ENCODE peak calls at places on chromosomes 3 and 15, in five cellular contexts. Y is PC-9, U is tibial artery, A is dorsolateral prefrontal cortex, O is IMR-90. S is an unnamed sample.

GRCh38 chr15:100671858-100672543 is 69.6 kb downstream of the ASB7 start:
- DNase-seq in Y (no peak), U (peak), A (no peak), O (peak), S (no peak)

GRCh38 chr15:40323953-40324937 is 753 bp downstream of the INAFM2 start:
- DNase-seq in Y (no peak), U (peak), A (no peak), O (no peak), S (no peak)

GRCh38 chr3:2849092-2849491 is 261.1 kb downstream of the IL5RA start:
- DNase-seq in Y (no peak), U (no peak), A (no peak), O (no peak), S (no peak)

GRCh38 chr3:30347679-30348216 is 258.7 kb upstream of the TGFBR2 start:
- DNase-seq in Y (peak), U (no peak), A (no peak), O (peak), S (peak)

GRCh38 chr3:30161370-30161769 is 445.0 kb upstream of the TGFBR2 start:
- DNase-seq in Y (no peak), U (no peak), A (no peak), O (peak), S (no peak)

GRCh38 chr3:178439504-178439903 is 96.7 kb upstream of the KCNMB2 start:
- DNase-seq in Y (peak), U (no peak), A (no peak), O (peak), S (peak)

GRCh38 chr15:68027388-68027787 is 26.7 kb upstream of the PIAS1 start:
- DNase-seq in Y (no peak), U (no peak), A (no peak), O (no peak), S (no peak)

GRCh38 chr3:50550079-50550736 is 17.3 kb downstream of the C3orf18 start:
- DNase-seq in Y (no peak), U (no peak), A (peak), O (peak), S (no peak)

GRCh38 chr15:48855501-48856440 is 22.2 kb upstream of the EID1 start:
- DNase-seq in Y (no peak), U (no peak), A (no peak), O (peak), S (peak)

GRCh38 chr3:109545746-109546145 is 208.4 kb upstream of the DPPA4 start:
- DNase-seq in Y (no peak), U (no peak), A (no peak), O (no peak), S (no peak)

GRCh38 chr3:38247366-38248035 is 18.1 kb upstream of the SLC22A13 start:
- DNase-seq in Y (peak), U (no peak), A (no peak), O (peak), S (peak)

GRCh38 chr15:72902245-72902928 is 118.8 kb upstream of the ADPGK start:
- DNase-seq in Y (no peak), U (peak), A (peak), O (peak), S (no peak)

GRCh38 chr3:101825904-101826445 is 23.3 kb upstream of the NFKBIZ start:
- DNase-seq in Y (no peak), U (no peak), A (no peak), O (peak), S (no peak)

GRCh38 chr3:12663311-12663935 is 494 bp downstream of the RAF1 start:
- DNase-seq in Y (no peak), U (peak), A (peak), O (no peak), S (no peak)

GRCh38 chr3:104907507-104907906 is 459.2 kb upstream of the ALCAM start:
- DNase-seq in Y (no peak), U (no peak), A (no peak), O (peak), S (peak)

GRCh38 chr3:28467414-28467813 is 118.8 kb upstream of the AZI2 start:
- DNase-seq in Y (no peak), U (no peak), A (no peak), O (no peak), S (no peak)

GRCh38 chr3:104598848-104599501 is 767.7 kb upstream of the ALCAM start:
- DNase-seq in Y (no peak), U (no peak), A (no peak), O (no peak), S (no peak)

GRCh38 chr3:13574798-13575451 is 26.0 kb downstream of the FBLN2 start:
- DNase-seq in Y (no peak), U (peak), A (no peak), O (peak), S (no peak)

GRCh38 chr15:80591471-80591870 is 103.6 kb upstream of the ABHD17C start:
- DNase-seq in Y (no peak), U (peak), A (no peak), O (no peak), S (no peak)

GRCh38 chr15:68062214-68062613 is 8.1 kb downstream of the PIAS1 start:
- DNase-seq in Y (no peak), U (no peak), A (no peak), O (no peak), S (no peak)

GRCh38 chr15:42605281-42605744 is 29.9 kb downstream of the STARD9 start:
- DNase-seq in Y (no peak), U (no peak), A (no peak), O (peak), S (no peak)

GRCh38 chr3:134877788-134878187 is 82.7 kb downstream of the EPHB1 start:
- DNase-seq in Y (no peak), U (no peak), A (no peak), O (no peak), S (no peak)
- TF ChIP-seq CTCF in Y (no peak), U (no peak), A (no peak), O (no peak), S (no peak)

DNA sequence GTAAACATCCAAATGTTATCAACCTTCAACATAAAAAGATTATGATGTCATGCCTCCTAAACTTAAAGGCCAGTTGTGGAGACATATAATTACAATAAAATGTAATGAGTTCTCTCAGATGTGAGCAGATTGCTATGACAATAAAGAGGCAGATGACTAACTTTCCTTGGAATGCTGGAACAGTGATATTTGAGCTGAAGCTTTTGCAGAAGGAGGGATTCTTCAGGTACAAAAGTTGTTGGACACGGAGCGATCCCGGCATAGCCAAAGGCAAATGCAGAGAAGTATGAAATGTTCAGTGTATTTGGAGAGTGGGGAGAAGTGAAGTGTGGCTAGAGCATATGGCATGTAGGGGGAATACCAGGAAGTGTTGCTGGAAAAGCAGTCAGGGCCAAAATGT is 520.1 kb downstream of the FGF12 start:
- DNase-seq in Y (no peak), U (no peak), A (no peak), O (no peak), S (no peak)
- H3K4me3 ChIP-seq in Y (no peak), U (no peak), A (no peak), O (no peak), S (no peak)

DNA sequence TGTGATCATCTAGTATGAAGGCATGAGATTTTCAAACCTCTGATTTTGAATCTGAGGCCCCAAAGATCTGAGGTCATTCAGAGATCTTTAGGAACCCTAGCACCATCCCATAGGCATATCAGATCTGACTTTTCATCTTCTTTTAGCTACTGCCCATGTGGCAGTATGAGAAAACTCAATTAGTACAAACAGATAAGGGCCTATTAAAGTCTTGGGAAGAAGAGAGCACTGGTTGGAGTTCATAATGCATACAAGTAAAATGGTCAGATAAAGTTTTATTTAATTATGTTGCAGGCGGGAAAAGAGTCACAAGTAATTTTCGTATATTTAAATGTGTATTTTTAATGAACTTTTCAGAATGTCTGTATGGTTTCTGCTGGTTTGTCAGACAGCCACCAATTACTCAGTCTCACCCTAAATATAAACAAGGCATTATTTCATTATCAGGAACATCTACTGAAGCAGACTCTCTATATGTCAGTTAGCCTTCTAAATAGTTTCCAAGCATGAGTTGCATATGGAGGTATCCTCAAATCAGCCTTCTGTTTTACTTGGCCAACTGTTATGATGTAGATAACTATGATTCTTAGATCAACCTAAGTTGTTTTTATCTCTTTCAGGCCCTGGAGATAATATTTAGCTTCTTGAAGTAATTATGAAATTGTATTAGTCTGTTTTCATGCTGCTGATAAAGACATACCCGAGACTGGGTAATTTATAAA is 340.3 kb upstream of the TBC1D5 start:
- DNase-seq in Y (no peak), U (no peak), A (no peak), O (no peak), S (no peak)
- TF ChIP-seq CTCF in Y (no peak), U (no peak), A (no peak), O (no peak), S (no peak)

DNA sequence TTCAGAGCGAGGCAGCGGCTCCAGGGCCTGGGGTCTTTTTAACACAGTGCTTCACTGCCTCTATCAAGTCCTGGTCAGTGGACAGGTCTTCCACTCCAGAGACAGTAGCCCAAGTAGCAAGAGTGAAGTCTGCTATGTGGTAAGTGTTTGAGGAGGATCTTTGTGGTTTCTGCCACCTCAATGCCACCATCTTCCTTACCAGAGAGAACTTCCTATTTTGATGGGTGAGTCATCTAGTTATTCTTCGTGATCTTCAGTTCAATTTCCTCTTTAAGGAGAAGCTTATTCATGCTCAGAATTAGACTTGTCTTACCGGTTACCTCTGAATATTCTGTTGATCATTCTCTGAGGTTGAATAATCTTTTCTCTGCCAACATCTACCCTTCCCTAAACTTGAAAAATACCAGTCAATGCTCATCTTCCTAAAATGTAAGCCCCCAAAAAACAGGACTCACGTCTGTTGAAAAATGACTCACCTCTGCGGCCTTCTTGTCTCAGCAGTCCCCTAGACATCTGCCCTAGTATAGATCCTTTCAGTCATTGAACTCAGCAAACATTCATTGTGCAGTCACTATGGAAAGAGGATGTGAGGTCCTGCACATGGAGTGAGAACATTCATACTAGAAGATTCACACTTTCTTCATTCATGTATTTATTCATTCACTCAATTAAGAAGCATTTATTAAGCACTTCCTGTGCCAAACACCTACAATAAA is 32.2 kb upstream of the BCL6 start:
- DNase-seq in Y (peak), U (no peak), A (no peak), O (peak), S (no peak)
- H3K4me3 ChIP-seq in Y (peak), U (no peak), A (no peak), O (no peak), S (no peak)

DNA sequence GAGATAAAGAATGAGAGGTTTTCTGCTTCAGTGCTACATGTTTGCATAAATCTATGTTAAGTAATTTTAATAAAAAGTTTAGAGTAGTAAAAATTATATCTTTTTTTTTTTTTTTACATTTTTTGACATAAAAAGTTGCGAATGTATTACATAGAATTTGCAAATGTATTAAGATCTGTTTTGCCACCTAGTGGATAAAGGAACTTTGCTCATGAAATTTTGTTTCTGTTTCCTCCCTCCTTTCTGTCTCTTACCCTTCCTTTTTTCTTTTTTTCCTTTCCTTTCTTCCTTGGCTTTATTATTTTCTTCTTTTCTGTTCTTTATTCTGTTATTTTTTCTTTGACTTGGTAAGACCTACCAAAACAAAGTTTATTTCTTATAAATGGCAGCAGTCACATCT is 58.5 kb upstream of the UTS2B start:
- DNase-seq in Y (no peak), U (no peak), A (no peak), O (no peak), S (no peak)
- TF ChIP-seq CTCF in Y (peak), U (no peak), A (no peak), O (peak), S (no peak)

DNA sequence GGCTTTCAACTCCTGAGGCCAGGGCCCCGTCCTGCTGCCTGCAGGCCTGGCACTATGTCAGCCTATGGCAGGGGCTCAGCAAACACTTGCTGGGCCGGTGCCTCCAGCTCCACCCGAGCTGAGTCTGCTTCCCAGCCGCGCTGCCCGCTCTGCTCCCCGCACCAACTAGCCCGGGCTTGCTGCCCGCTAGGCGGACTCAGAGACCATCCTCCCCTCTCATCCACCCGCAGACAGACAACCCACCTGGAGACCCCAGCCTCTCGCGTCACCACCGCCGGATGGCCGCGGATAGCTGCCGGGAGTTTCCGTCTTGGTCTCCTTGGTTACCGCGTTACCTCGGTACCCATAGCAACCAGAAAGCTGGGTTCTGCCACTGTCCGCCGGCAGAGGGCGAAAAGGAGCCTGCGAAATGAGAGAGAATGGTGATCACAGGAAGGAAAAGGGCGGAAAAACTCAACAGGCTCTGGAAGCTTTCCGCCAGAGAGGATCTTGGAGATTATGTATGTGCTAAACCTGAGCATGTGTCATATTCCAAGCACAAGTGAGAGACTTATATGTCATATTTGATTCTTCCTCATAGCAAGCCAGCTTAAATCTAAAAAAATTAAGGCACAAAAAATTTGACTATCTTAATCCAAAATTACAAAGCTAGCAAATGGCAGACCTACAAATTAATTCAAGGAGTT is at the start of gene ZBBX:
- DNase-seq in Y (peak), U (peak), A (peak), O (peak), S (no peak)
- H3K4me3 ChIP-seq in Y (no peak), U (peak), A (peak), O (peak), S (peak)

GRCh38 chr3:173993299-173993698 is 595.8 kb downstream of the NLGN1 start:
- DNase-seq in Y (no peak), U (no peak), A (no peak), O (peak), S (no peak)
- TF ChIP-seq CTCF in Y (peak), U (no peak), A (peak), O (peak), S (peak)

GRCh38 chr3:66473181-66473580 is 27.6 kb downstream of the LRIG1 start:
- DNase-seq in Y (no peak), U (no peak), A (no peak), O (peak), S (no peak)
- H3K4me3 ChIP-seq in Y (no peak), U (peak), A (no peak), O (no peak), S (no peak)

GRCh38 chr3:99114565-99115291 is 213.2 kb upstream of the DCBLD2 start:
- DNase-seq in Y (no peak), U (no peak), A (no peak), O (peak), S (no peak)
- TF ChIP-seq CTCF in Y (peak), U (no peak), A (no peak), O (peak), S (peak)

DNA sequence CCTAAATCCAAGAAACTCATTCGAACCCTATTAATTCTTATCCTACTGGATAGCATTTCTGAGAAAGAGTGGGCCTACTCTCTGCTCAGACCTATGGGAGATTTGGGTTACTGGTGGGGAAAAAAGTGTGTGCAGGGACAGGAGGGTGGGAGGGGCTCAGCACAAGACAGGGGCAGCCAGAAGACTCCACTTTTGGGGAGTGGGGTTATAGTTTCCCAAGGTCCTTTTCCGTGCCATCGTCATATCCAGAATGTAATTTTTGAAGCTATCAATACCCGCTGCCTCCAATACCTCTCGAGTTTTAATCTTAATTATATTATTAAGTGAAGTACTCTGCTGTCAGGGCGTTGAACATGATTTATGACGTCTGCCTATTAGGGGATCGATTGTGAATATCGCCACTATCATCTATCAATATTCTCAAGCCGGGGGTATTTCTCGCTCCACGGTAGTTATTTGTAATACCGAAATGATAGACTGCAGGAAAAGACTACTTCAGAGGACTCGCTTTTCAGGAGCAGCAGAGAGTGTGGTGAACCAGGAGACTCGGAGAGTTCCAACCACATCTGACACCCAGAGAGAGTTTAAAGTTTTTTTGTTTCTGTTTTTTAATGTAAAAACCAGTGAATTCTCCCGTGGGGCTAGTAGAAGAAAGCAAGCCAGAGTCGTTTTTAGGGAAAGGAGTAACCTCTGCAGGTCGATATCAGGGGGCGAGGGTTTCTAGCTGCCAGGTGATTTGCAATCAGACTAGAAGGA is 20.6 kb downstream of the NR2F2 start:
- DNase-seq in Y (no peak), U (no peak), A (no peak), O (no peak), S (no peak)
- H3K4me3 ChIP-seq in Y (no peak), U (peak), A (no peak), O (no peak), S (no peak)